ENCODE peak calls at places on chromosome 17, in six cellular contexts. One of them, this sample, is unnamed.

GRCh38 chr17:33210240-33210639 is 82.9 kb downstream of the ASIC2 start:
- DNase-seq in A549: no peak
- DNase-seq in neural progenitor cell: no peak
- DNase-seq in left ventricle myocardium inferior: no peak
- DNase-seq in pancreas: no peak
- DNase-seq in bronchial epithelial cell: no peak
- DNase-seq in this sample: no peak

GRCh38 chr17:40180694-40181093 is 3.4 kb downstream of the RAPGEFL1 start:
- DNase-seq in A549: no peak
- DNase-seq in neural progenitor cell: no peak
- DNase-seq in left ventricle myocardium inferior: no peak
- DNase-seq in pancreas: peak
- DNase-seq in bronchial epithelial cell: peak
- DNase-seq in this sample: no peak

GRCh38 chr17:39001703-39002637 is 34.8 kb upstream of the FBXO47 start:
- DNase-seq in A549: no peak
- DNase-seq in neural progenitor cell: no peak
- DNase-seq in left ventricle myocardium inferior: peak
- DNase-seq in pancreas: no peak
- DNase-seq in bronchial epithelial cell: peak
- DNase-seq in this sample: no peak

GRCh38 chr17:57463103-57463885 is 207.0 kb downstream of the MSI2 start:
- DNase-seq in A549: peak
- DNase-seq in neural progenitor cell: no peak
- DNase-seq in left ventricle myocardium inferior: no peak
- DNase-seq in pancreas: no peak
- DNase-seq in bronchial epithelial cell: peak
- DNase-seq in this sample: peak

GRCh38 chr17:633641-634091 is 81.0 kb downstream of the VPS53 start:
- DNase-seq in A549: no peak
- DNase-seq in neural progenitor cell: peak
- DNase-seq in left ventricle myocardium inferior: no peak
- DNase-seq in pancreas: no peak
- DNase-seq in bronchial epithelial cell: no peak
- DNase-seq in this sample: no peak

GRCh38 chr17:78351449-78352006 is 8.3 kb downstream of the SOCS3 start:
- DNase-seq in A549: no peak
- DNase-seq in neural progenitor cell: peak
- DNase-seq in left ventricle myocardium inferior: peak
- DNase-seq in pancreas: peak
- DNase-seq in bronchial epithelial cell: peak
- DNase-seq in this sample: no peak

GRCh38 chr17:9456265-9456664 is 119.4 kb downstream of the STX8 start:
- DNase-seq in A549: no peak
- DNase-seq in neural progenitor cell: no peak
- DNase-seq in left ventricle myocardium inferior: peak
- DNase-seq in pancreas: no peak
- DNase-seq in bronchial epithelial cell: no peak
- DNase-seq in this sample: no peak

GRCh38 chr17:56594528-56595418 is 1.3 kb downstream of the NOG start:
- DNase-seq in A549: peak
- DNase-seq in neural progenitor cell: peak
- DNase-seq in left ventricle myocardium inferior: no peak
- DNase-seq in pancreas: peak
- DNase-seq in bronchial epithelial cell: no peak
- DNase-seq in this sample: peak

GRCh38 chr17:71516149-71516548 is 604.7 kb upstream of the SOX9 start:
- DNase-seq in A549: no peak
- DNase-seq in neural progenitor cell: no peak
- DNase-seq in left ventricle myocardium inferior: no peak
- DNase-seq in pancreas: no peak
- DNase-seq in bronchial epithelial cell: peak
- DNase-seq in this sample: no peak

GRCh38 chr17:80187090-80187489 is 17.3 kb downstream of the CARD14 start:
- DNase-seq in A549: peak
- DNase-seq in neural progenitor cell: no peak
- DNase-seq in left ventricle myocardium inferior: no peak
- DNase-seq in pancreas: no peak
- DNase-seq in bronchial epithelial cell: peak
- DNase-seq in this sample: no peak

GRCh38 chr17:80116276-80116922 is 15.0 kb downstream of the GAA start:
- DNase-seq in A549: no peak
- DNase-seq in neural progenitor cell: no peak
- DNase-seq in left ventricle myocardium inferior: no peak
- DNase-seq in pancreas: no peak
- DNase-seq in bronchial epithelial cell: no peak
- DNase-seq in this sample: no peak

GRCh38 chr17:81902023-81902652 is at the start of gene NPB:
- DNase-seq in A549: no peak
- DNase-seq in neural progenitor cell: peak
- DNase-seq in left ventricle myocardium inferior: no peak
- DNase-seq in pancreas: no peak
- DNase-seq in bronchial epithelial cell: no peak
- DNase-seq in this sample: no peak

GRCh38 chr17:601462-602303 is 113.0 kb downstream of the VPS53 start:
- DNase-seq in A549: no peak
- DNase-seq in neural progenitor cell: no peak
- DNase-seq in left ventricle myocardium inferior: no peak
- DNase-seq in pancreas: no peak
- DNase-seq in bronchial epithelial cell: no peak
- DNase-seq in this sample: no peak

GRCh38 chr17:8345052-8345690 is 5.5 kb downstream of the ODF4 start:
- DNase-seq in A549: no peak
- DNase-seq in neural progenitor cell: no peak
- DNase-seq in left ventricle myocardium inferior: no peak
- DNase-seq in pancreas: no peak
- DNase-seq in bronchial epithelial cell: no peak
- DNase-seq in this sample: no peak

GRCh38 chr17:45824901-45825492 is 19.7 kb upstream of the SPPL2C start:
- DNase-seq in A549: no peak
- DNase-seq in neural progenitor cell: peak
- DNase-seq in left ventricle myocardium inferior: no peak
- DNase-seq in pancreas: no peak
- DNase-seq in bronchial epithelial cell: no peak
- DNase-seq in this sample: no peak

GRCh38 chr17:34580685-34581445 is 1.5 kb downstream of the TMEM132E start:
- DNase-seq in A549: no peak
- DNase-seq in neural progenitor cell: peak
- DNase-seq in left ventricle myocardium inferior: no peak
- DNase-seq in pancreas: peak
- DNase-seq in bronchial epithelial cell: no peak
- DNase-seq in this sample: no peak

GRCh38 chr17:20234266-20234665 is 225.1 kb downstream of the SPECC1 start:
- DNase-seq in A549: no peak
- DNase-seq in neural progenitor cell: no peak
- DNase-seq in left ventricle myocardium inferior: no peak
- DNase-seq in pancreas: no peak
- DNase-seq in bronchial epithelial cell: no peak
- DNase-seq in this sample: no peak

GRCh38 chr17:62767997-62768396 is 40.1 kb downstream of the MARCHF10 start:
- DNase-seq in A549: no peak
- DNase-seq in neural progenitor cell: no peak
- DNase-seq in left ventricle myocardium inferior: no peak
- DNase-seq in pancreas: no peak
- DNase-seq in bronchial epithelial cell: no peak
- DNase-seq in this sample: no peak

GRCh38 chr17:32483451-32484019 is 3.3 kb upstream of the CDK5R1 start:
- DNase-seq in A549: peak
- DNase-seq in neural progenitor cell: peak
- DNase-seq in left ventricle myocardium inferior: peak
- DNase-seq in pancreas: no peak
- DNase-seq in bronchial epithelial cell: peak
- DNase-seq in this sample: no peak

GRCh38 chr17:49949634-49950033 is 19.4 kb upstream of the DLX4 start:
- DNase-seq in A549: no peak
- DNase-seq in neural progenitor cell: no peak
- DNase-seq in left ventricle myocardium inferior: no peak
- DNase-seq in pancreas: no peak
- DNase-seq in bronchial epithelial cell: no peak
- DNase-seq in this sample: no peak

GRCh38 chr17:3026125-3026855 is 37.1 kb downstream of the OR1D5 start:
- DNase-seq in A549: no peak
- DNase-seq in neural progenitor cell: no peak
- DNase-seq in left ventricle myocardium inferior: no peak
- DNase-seq in pancreas: peak
- DNase-seq in bronchial epithelial cell: no peak
- DNase-seq in this sample: no peak

GRCh38 chr17:6381052-6381451 is 53.9 kb downstream of the AIPL1 start:
- DNase-seq in A549: peak
- DNase-seq in neural progenitor cell: no peak
- DNase-seq in left ventricle myocardium inferior: no peak
- DNase-seq in pancreas: no peak
- DNase-seq in bronchial epithelial cell: peak
- DNase-seq in this sample: no peak

GRCh38 chr17:488993-489757 is 136.6 kb upstream of the RPH3AL start:
- DNase-seq in A549: no peak
- DNase-seq in neural progenitor cell: peak
- DNase-seq in left ventricle myocardium inferior: no peak
- DNase-seq in pancreas: no peak
- DNase-seq in bronchial epithelial cell: no peak
- DNase-seq in this sample: peak

GRCh38 chr17:17067277-17067676 is 25.0 kb downstream of the MPRIP start:
- DNase-seq in A549: no peak
- DNase-seq in neural progenitor cell: no peak
- DNase-seq in left ventricle myocardium inferior: no peak
- DNase-seq in pancreas: no peak
- DNase-seq in bronchial epithelial cell: no peak
- DNase-seq in this sample: no peak

GRCh38 chr17:65463242-65463641 is 98.2 kb downstream of the AXIN2 start:
- DNase-seq in A549: no peak
- DNase-seq in neural progenitor cell: no peak
- DNase-seq in left ventricle myocardium inferior: peak
- DNase-seq in pancreas: no peak
- DNase-seq in bronchial epithelial cell: peak
- DNase-seq in this sample: no peak

GRCh38 chr17:29034510-29034909 is 8.4 kb upstream of the PIPOX start:
- DNase-seq in A549: no peak
- DNase-seq in neural progenitor cell: no peak
- DNase-seq in left ventricle myocardium inferior: no peak
- DNase-seq in pancreas: no peak
- DNase-seq in bronchial epithelial cell: no peak
- DNase-seq in this sample: no peak

GRCh38 chr17:18858567-18859245 is 775 bp downstream of the PRPSAP2 start:
- DNase-seq in A549: no peak
- DNase-seq in neural progenitor cell: no peak
- DNase-seq in left ventricle myocardium inferior: no peak
- DNase-seq in pancreas: no peak
- DNase-seq in bronchial epithelial cell: peak
- DNase-seq in this sample: no peak

DNA sequence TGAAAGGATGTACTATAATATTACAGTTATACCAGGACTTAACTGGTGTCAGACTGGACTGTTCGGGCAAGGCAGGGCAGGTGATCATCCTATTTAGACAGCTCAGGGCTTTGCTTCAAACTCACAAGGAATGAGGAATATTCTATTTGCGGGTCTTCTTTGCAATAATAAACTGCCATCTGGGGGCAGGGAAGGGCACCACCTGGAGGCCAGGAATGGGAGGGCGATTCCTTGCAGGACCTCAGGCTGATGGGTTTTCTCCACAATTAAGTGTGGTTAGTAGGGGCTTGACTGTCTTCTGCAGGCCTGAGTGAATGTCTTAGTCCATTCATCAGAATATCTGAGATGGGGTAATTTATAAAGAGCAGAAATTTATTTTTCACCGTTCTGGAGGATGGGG is 424.1 kb downstream of the CA10 start:
- DNase-seq in A549: no peak
- DNase-seq in neural progenitor cell: peak
- DNase-seq in left ventricle myocardium inferior: no peak
- DNase-seq in pancreas: no peak
- DNase-seq in bronchial epithelial cell: peak
- DNase-seq in this sample: no peak
- TF ChIP-seq CTCF in A549: no peak
- TF ChIP-seq CTCF in neural progenitor cell: peak
- TF ChIP-seq CTCF in left ventricle myocardium inferior: peak
- TF ChIP-seq CTCF in pancreas: peak
- TF ChIP-seq CTCF in bronchial epithelial cell: peak
- TF ChIP-seq CTCF in this sample: no peak

DNA sequence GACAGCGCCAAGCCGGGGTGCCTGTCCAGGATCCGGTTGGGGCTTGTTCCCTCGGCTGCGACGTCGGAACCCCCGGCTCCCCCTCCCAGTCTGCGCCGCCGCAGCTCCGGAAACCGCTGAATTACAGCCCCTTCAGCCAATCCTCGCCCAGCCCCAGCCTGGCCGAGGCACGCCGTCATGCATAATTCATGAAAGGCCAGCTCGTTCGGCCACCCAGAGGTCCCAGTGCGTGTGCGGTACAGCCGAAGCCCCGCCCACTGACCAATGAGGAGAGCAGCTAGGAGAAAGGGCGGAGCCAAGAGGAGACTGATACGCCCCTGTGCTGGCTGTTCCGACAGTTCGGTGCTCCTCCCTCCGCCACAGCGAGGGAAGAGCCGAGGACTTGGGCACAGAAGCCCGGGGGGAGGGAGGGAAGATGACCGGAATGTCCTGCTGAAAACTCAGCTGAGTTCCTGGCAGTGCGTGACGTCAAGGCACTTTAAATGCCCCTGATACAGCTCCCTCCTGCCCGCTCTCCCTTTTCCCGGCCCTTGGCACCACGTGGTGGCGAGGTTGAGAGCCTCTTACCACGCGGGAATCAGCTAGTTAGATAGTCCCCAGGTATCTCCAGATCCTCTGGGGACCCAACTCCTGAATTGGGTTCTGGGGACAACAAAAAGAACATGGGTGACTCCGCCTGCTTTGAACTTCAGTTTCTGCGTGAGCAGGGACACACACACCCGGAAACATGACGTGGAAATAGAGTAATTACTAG is at the start of gene STAT3:
- DNase-seq in A549: peak
- DNase-seq in neural progenitor cell: peak
- DNase-seq in left ventricle myocardium inferior: peak
- DNase-seq in pancreas: peak
- DNase-seq in bronchial epithelial cell: peak
- DNase-seq in this sample: peak
- TF ChIP-seq CTCF in A549: peak
- TF ChIP-seq CTCF in neural progenitor cell: no peak
- TF ChIP-seq CTCF in left ventricle myocardium inferior: no peak
- TF ChIP-seq CTCF in pancreas: no peak
- TF ChIP-seq CTCF in bronchial epithelial cell: no peak
- TF ChIP-seq CTCF in this sample: no peak

GRCh38 chr17:14294876-14295275 is 6.0 kb upstream of the HS3ST3B1 start:
- DNase-seq in A549: no peak
- DNase-seq in neural progenitor cell: no peak
- DNase-seq in left ventricle myocardium inferior: no peak
- DNase-seq in pancreas: no peak
- DNase-seq in bronchial epithelial cell: no peak
- DNase-seq in this sample: no peak
- TF ChIP-seq CTCF in A549: no peak
- TF ChIP-seq CTCF in neural progenitor cell: peak
- TF ChIP-seq CTCF in left ventricle myocardium inferior: peak
- TF ChIP-seq CTCF in pancreas: no peak
- TF ChIP-seq CTCF in bronchial epithelial cell: no peak
- TF ChIP-seq CTCF in this sample: no peak

GRCh38 chr17:75487351-75488070 is 27.8 kb downstream of the CASKIN2 start:
- DNase-seq in A549: no peak
- DNase-seq in neural progenitor cell: no peak
- DNase-seq in left ventricle myocardium inferior: no peak
- DNase-seq in pancreas: no peak
- DNase-seq in bronchial epithelial cell: no peak
- DNase-seq in this sample: peak
- TF ChIP-seq CTCF in A549: no peak
- TF ChIP-seq CTCF in neural progenitor cell: no peak
- TF ChIP-seq CTCF in left ventricle myocardium inferior: peak
- TF ChIP-seq CTCF in pancreas: no peak
- TF ChIP-seq CTCF in bronchial epithelial cell: no peak
- TF ChIP-seq CTCF in this sample: no peak